ENCODE peak calls at places on chromosome 3, in four cellular contexts. J is endothelial cell, C is omental fat pad, R is NCI-H1694. T is an unnamed sample.

GRCh38 chr3:122665226-122665786 is 15.3 kb upstream of the PARP14 start:
- DNase-seq in J (no peak), R (peak), C (no peak), T (no peak)

GRCh38 chr3:23542079-23542478 is 263.7 kb upstream of the UBE2E1 start:
- DNase-seq in R (no peak), C (no peak), J (no peak), T (no peak)

GRCh38 chr3:127712461-127712860 is 39.7 kb downstream of the ABTB1 start:
- DNase-seq in J (no peak), C (no peak), R (no peak), T (no peak)

GRCh38 chr3:15858547-15859506 is 61.0 kb upstream of the ANKRD28 start:
- DNase-seq in J (peak), R (no peak), C (no peak), T (peak)

GRCh38 chr3:193040836-193041672 is 123.4 kb upstream of the MB21D2 start:
- DNase-seq in R (peak), J (peak), C (no peak), T (no peak)

GRCh38 chr3:48661501-48662139 is 1.1 kb downstream of the CELSR3 start:
- DNase-seq in J (peak), C (peak), R (no peak), T (peak)

GRCh38 chr3:17088602-17089313 is 204.0 kb downstream of the PLCL2 start:
- DNase-seq in C (no peak), R (no peak), J (no peak), T (no peak)

GRCh38 chr3:108088697-108089096 is 2.1 kb downstream of the CD47 start:
- DNase-seq in R (no peak), J (no peak), C (no peak), T (no peak)

T was measured in T follicular helper cell.